ENCODE peak calls at places on chromosomes 2 and 18, in five cellular contexts. Y is activated CD8-positive, alpha-beta memory T cell treated with anti-CD3 and anti-CD28 coated beads for 4 hours; X is NCI-H1092 treated with DMSO at 0.1 percent for 48 hours; K is activated effector memory CD4-positive, alpha-beta T cell treated with anti-CD3 and anti-CD28 coated beads, Interleukin-2, amount 50 U/mL, for 16 hours; B is CD4-positive, CD25-positive, alpha-beta regulatory T cell. D is an unnamed sample.

GRCh38 chr2:226116346-226116745 is 683.3 kb downstream of the IRS1 start:
- DNase-seq in Y (no peak), X (no peak), K (no peak), B (no peak), D (no peak)

GRCh38 chr18:11818486-11819203 is 32.6 kb upstream of the CHMP1B start:
- DNase-seq in Y (no peak), X (no peak), K (no peak), B (no peak), D (no peak)

GRCh38 chr2:61789807-61790602 is 63.9 kb downstream of the FAM161A start:
- DNase-seq in Y (no peak), X (no peak), K (no peak), B (no peak), D (no peak)

GRCh38 chr2:98559581-98559980 is 48.7 kb downstream of the COA5 start:
- DNase-seq in Y (no peak), X (no peak), K (no peak), B (no peak), D (peak; percentile 42)

GRCh38 chr2:85945172-85945571 is 56.4 kb upstream of the ST3GAL5 start:
- DNase-seq in Y (no peak), X (no peak), K (no peak), B (no peak), D (no peak)

GRCh38 chr2:39492095-39492590 is 55.1 kb upstream of the MAP4K3 start:
- DNase-seq in Y (no peak), X (no peak), K (no peak), B (no peak), D (no peak)

GRCh38 chr2:182716665-182716990 is 571 bp downstream of the DNAJC10 start:
- DNase-seq in Y (no peak), X (no peak), K (peak; percentile 64), B (no peak), D (no peak)

GRCh38 chr18:59140287-59140885 is 702 bp downstream of the SEC11C start:
- DNase-seq in Y (no peak), X (peak; percentile 65), K (no peak), B (no peak), D (no peak)

GRCh38 chr2:238512247-238512867 is 85.6 kb downstream of the ASB1 start:
- DNase-seq in Y (no peak), X (peak; percentile 2), K (peak; percentile 46), B (no peak), D (no peak)

GRCh38 chr18:50034029-50034428 is 160.9 kb downstream of the MYO5B start:
- DNase-seq in Y (no peak), X (no peak), K (no peak), B (no peak), D (no peak)

GRCh38 chr2:69499242-69499641 is 62.0 kb upstream of the NFU1 start:
- DNase-seq in Y (no peak), X (no peak), K (no peak), B (no peak), D (no peak)

GRCh38 chr2:48601349-48601748 is 16.3 kb upstream of the GTF2A1L start:
- DNase-seq in Y (no peak), X (peak; percentile 15), K (no peak), B (no peak), D (no peak)

GRCh38 chr2:180662555-180662954 is 317.9 kb upstream of the UBE2E3 start:
- DNase-seq in Y (no peak), X (no peak), K (no peak), B (no peak), D (no peak)

GRCh38 chr2:231193216-231193615 is 5.2 kb upstream of the ARMC9 start:
- DNase-seq in Y (no peak), X (no peak), K (no peak), B (no peak), D (no peak)